ENCODE peak calls at places on chromosomes 5 and 9, in five cellular contexts. N, X, B, K and S are unnamed samples.

GRCh38 chr9:36193049-36193448 is 2.3 kb downstream of the CLTA start:
- DNase-seq in X (no peak), K (no peak), B (peak), N (no peak), S (no peak)

GRCh38 chr9:28770226-28770625 is 1196.9 kb upstream of the C9orf72 start:
- DNase-seq in K (no peak), N (no peak), X (no peak), B (no peak), S (no peak)

GRCh38 chr9:131539223-131539923 is 6.0 kb upstream of the PRRT1B start:
- DNase-seq in X (no peak), N (no peak), K (no peak), B (no peak), S (no peak)

GRCh38 chr9:113712053-113712452 is 164.1 kb upstream of the ZNF618 start:
- DNase-seq in K (no peak), N (peak), B (peak), X (no peak), S (peak)

GRCh38 chr9:131395027-131395744 is 1.3 kb downstream of the PRRC2B start:
- DNase-seq in B (peak), K (no peak), X (peak), N (no peak), S (peak)

GRCh38 chr5:122165574-122166021 is 36.3 kb downstream of the ZNF474 start:
- DNase-seq in X (no peak), K (no peak), B (peak), N (peak), S (peak)

GRCh38 chr5:180105827-180106312 is 34.3 kb upstream of the RNF130 start:
- DNase-seq in N (peak), B (no peak), X (no peak), K (no peak), S (no peak)

GRCh38 chr5:72818866-72819534 is 2.5 kb downstream of the TNPO1 start:
- DNase-seq in N (peak), X (peak), B (peak), K (peak), S (peak)

GRCh38 chr5:94045839-94046782 is 304.7 kb upstream of the POU5F2 start:
- DNase-seq in K (no peak), X (no peak), N (no peak), B (no peak), S (no peak)

GRCh38 chr5:112907166-112907611 is 14.8 kb downstream of the REEP5 start:
- DNase-seq in B (no peak), X (no peak), K (no peak), N (no peak), S (no peak)

GRCh38 chr9:15837079-15837679 is 284.3 kb downstream of the CCDC171 start:
- DNase-seq in K (peak), X (no peak), B (peak), N (peak), S (peak)

DNA sequence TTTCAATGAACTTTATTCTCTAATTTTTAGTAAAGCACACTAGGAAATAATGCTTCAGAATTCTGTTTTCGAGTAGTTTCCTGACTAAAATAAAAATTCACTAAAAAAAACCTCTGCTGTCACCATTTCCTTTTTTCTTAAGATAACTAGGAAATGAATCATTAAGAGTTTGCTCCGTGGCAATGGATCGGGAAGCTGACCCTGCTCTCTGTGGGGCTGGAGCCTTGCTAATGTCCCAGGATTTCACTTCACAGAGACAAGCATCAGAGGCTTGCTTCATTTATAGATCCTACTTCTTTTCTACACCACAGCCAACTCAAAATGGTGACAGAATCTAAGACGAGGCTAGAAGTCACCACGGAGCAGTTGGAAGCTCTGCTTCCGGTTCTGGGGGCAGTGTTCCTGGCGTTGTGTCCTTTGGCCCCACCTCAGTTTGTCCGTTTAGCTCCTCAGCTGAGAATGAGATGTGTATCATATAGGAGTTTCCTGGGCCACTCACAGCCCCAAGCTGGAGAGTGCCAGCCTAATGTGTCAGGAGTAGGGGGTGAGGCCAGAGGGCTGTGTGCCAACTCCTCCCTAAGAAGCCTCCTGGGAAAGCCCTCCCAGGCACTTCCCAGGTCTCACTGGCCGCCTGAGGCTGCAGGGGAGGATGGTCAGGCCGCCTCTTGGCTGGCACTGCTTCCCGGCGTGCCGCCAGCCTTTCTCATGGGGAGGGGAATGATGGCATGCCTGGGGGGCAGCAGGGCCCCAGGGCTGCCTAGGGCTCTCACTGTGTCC is 19.6 kb downstream of the TENT4A start:
- DNase-seq in K (no peak), X (no peak), N (peak), B (peak), S (peak)
- H3K4me3 ChIP-seq in K (no peak), X (no peak), N (peak), B (peak), S (no peak)

DNA sequence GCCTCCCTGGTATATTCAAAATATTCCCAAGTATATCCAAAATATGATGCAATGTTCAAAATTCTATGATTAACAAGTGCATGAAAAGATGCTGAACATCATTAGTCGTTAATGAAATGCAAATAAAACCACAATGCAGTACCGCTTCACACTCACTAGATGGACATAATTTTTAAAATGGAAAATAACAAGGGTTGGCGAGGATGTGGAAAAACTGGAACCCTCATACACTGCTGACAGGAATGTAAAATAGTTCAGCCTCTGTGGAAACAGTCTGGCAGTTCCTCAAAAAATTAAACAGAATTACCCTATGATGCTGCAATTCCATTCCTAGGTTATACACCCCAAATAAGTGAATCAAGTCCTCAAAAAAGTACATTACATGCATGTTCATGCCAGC is 36.1 kb upstream of the MYOT start:
- DNase-seq in N (peak), K (no peak), B (peak), X (no peak), S (no peak)
- TF ChIP-seq CTCF in N (peak), K (no peak), B (peak), X (no peak), S (no peak)

GRCh38 chr5:149731617-149732400 is 1.7 kb downstream of the PPARGC1B start:
- DNase-seq in B (peak), X (peak), K (peak), N (peak), S (peak)

GRCh38 chr5:149732500-149733128 is 2.5 kb downstream of the PPARGC1B start:
- DNase-seq in N (peak), X (peak), B (no peak), K (no peak), S (peak)

GRCh38 chr5:149729150-149729549 is 960 bp upstream of the PPARGC1B start:
- DNase-seq in N (no peak), X (no peak), K (no peak), B (no peak), S (no peak)

GRCh38 chr5:149731332-149731616 is 1.2 kb downstream of the PPARGC1B start:
- DNase-seq in N (no peak), B (no peak), X (no peak), K (no peak), S (no peak)

DNA sequence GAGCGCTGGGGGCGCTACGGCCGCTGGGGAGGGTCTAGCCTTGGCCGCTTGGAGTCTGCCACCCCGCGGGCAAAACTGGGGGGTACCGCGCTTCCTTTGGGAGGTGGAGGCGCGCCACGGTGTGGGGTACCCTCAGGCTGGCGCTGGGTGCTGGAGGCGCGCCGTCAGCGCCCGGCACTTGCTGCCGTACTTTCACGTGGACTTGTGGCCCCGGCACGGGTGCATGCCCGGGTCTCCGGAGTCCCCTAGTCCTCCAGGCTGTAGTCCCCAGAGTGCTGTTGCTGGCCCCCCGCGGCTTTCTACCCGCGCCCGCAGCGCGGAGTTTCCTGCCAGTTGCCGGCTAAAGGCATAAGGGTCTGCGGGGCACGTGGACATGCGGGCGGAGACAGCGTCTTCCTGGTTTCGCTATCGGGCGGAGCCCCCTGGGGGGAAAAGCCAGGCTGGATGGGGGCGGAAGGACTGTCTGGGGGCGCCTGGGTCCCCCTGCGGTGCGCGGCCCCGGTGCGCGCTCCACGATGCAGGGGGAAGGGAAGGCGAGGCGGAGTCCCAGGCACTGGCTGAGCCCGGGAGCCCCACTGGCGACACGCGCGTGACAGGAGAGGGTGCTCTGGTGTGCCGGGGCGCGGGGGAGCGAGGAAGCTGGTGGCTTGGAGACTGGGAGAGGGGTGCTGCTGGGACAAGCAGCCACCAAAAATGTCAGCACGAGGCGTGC is 666 bp downstream of the PPARGC1B start:
- DNase-seq in X (peak), N (peak), K (peak), B (no peak), S (peak)
- H3K4me3 ChIP-seq in X (peak), N (peak), K (peak), B (peak), S (peak)

DNA sequence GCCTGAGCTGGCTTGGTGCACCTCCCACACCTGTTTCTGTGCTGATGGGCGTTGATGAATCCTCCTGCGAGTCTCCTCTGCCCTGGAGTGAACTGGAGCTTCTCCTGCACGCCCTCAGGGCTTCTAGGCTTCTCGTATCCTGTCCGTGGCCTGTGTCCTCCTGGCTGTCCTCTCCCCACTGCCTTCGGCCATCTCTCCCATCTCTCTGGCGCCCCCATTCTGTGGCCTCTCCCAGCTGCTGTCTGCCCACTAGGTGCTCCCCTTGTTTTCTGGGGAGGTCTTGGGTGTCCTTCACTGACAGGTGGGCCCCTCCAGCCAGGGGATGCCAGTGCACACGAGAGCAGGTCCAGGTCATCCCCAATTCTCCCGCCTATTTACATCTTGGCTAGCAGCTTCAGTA is 28.8 kb downstream of the AHRR start:
- DNase-seq in B (no peak), K (no peak), X (no peak), N (no peak), S (no peak)
- TF ChIP-seq CTCF in B (no peak), K (no peak), X (no peak), N (peak), S (no peak)

GRCh38 chr5:124419531-124419930 is 326.9 kb downstream of the ZNF608 start:
- DNase-seq in B (no peak), N (no peak), X (no peak), K (no peak), S (no peak)
- H3K4me3 ChIP-seq in B (no peak), N (no peak), X (no peak), K (no peak), S (no peak)

DNA sequence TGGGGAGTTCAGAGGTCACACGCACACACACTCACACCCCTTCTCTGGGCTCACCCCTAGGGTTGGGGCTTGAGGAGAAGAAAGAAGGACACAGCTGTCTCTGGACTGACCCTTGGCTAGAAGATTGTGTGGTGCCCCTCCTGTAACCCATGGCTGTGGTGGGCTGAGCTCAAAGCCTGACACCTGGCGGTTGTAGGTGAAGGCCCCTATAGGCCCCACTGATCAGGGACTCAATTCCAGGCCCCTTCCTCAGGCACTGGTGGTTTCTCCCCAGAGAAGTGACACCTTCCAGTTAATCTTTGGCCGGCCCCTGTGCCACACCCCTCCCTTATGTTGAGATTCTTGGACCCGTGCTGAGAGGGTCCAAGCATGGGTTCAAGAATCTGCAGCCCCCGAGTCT is 35.2 kb upstream of the CRB2 start:
- DNase-seq in X (no peak), B (no peak), K (no peak), N (no peak), S (no peak)
- TF ChIP-seq CTCF in X (no peak), B (no peak), K (no peak), N (no peak), S (no peak)

GRCh38 chr9:134130503-134131375 is 5.1 kb upstream of the WDR5 start:
- DNase-seq in X (peak), B (peak), N (no peak), K (no peak), S (peak)
- H3K4me3 ChIP-seq in X (no peak), B (no peak), N (no peak), K (no peak), S (no peak)